ENCODE peak calls at places on chromosomes 7 and 10, in nine cellular contexts. Z is AG09309, Q is NB4, C is PC-9, R is SK-N-SH, O is brain microvascular endothelial cell, B is Calu3, U is astrocyte, F is HCT116. W is an unnamed sample.

GRCh38 chr7:90828601-90829000 is 232.5 kb downstream of the CDK14 start:
- DNase-seq in F (no peak), O (no peak), C (no peak), U (peak; percentile 34), Q (peak; percentile 7), B (no peak), Z (no peak), R (no peak), W (no peak)

GRCh38 chr7:50822110-50822509 is 39.4 kb upstream of the GRB10 start:
- DNase-seq in C (no peak), F (no peak), Z (no peak), R (no peak), O (no peak), B (no peak), Q (no peak), U (no peak), W (no peak)

GRCh38 chr10:122279725-122280141 is 8.6 kb downstream of the BTBD16 start:
- DNase-seq in Q (peak; percentile 48), Z (no peak), F (peak; percentile 70), U (peak; percentile 17), B (peak; percentile 57), O (peak; percentile 70), C (peak; percentile 64), R (peak; percentile 43), W (peak; percentile 76)

GRCh38 chr7:119838444-119838843 is 434.5 kb upstream of the KCND2 start:
- DNase-seq in F (no peak), O (no peak), Q (no peak), B (no peak), Z (no peak), R (no peak), U (no peak), C (no peak), W (no peak)

GRCh38 chr10:70458329-70459060 is 17.0 kb upstream of the NODAL start:
- DNase-seq in B (peak; percentile 79), Q (peak; percentile 83), C (peak; percentile 82), O (peak; percentile 71), R (peak; percentile 92), U (peak; percentile 68), F (no peak), Z (peak; percentile 24), W (peak; percentile 64)

GRCh38 chr10:95201736-95202135 is 7.7 kb downstream of the ACSM6 start:
- DNase-seq in Z (no peak), F (peak; percentile 46), U (peak; percentile 38), Q (no peak), R (no peak), B (peak; percentile 5), C (peak; percentile 49), O (peak; percentile 21), W (no peak)

GRCh38 chr7:148735141-148735540 is 36.4 kb downstream of the CUL1 start:
- DNase-seq in R (no peak), B (no peak), F (no peak), O (no peak), C (no peak), Z (no peak), Q (no peak), U (no peak), W (no peak)

GRCh38 chr10:131006458-131007256 is 304.9 kb downstream of the TCERG1L start:
- DNase-seq in Z (no peak), R (no peak), U (no peak), F (no peak), B (no peak), O (no peak), C (no peak), Q (no peak), W (no peak)

GRCh38 chr10:18713077-18713476 is 53.8 kb downstream of the ARL5B start:
- DNase-seq in F (no peak), Q (peak; percentile 68), O (peak; percentile 63), U (peak; percentile 98), R (no peak), B (peak; percentile 40), Z (peak; percentile 89), C (peak; percentile 22), W (no peak)

GRCh38 chr7:115153770-115154468 is 232.0 kb downstream of the MDFIC start:
- DNase-seq in C (no peak), U (no peak), F (no peak), B (no peak), Z (no peak), O (no peak), R (no peak), Q (no peak), W (no peak)

GRCh38 chr10:18479502-18479901 is 171.9 kb downstream of the NSUN6 start:
- DNase-seq in Z (no peak), U (no peak), R (no peak), Q (no peak), C (no peak), B (no peak), F (no peak), O (no peak), W (no peak)

GRCh38 chr7:134632937-134633540 is 13.6 kb upstream of the BPGM start:
- DNase-seq in U (peak; percentile 32), C (peak; percentile 32), O (peak; percentile 47), Q (peak; percentile 64), B (peak; percentile 44), R (peak; percentile 34), F (peak; percentile 51), Z (no peak), W (no peak)

GRCh38 chr10:90289037-90289436 is 568.8 kb downstream of the HTR7 start:
- DNase-seq in C (no peak), B (no peak), O (peak; percentile 25), F (no peak), Q (no peak), R (no peak), U (peak; percentile 51), Z (no peak), W (no peak)

GRCh38 chr10:122475130-122475529 is 13.8 kb downstream of the HTRA1 start:
- DNase-seq in O (no peak), R (no peak), F (no peak), Q (no peak), B (no peak), C (no peak), Z (no peak), U (no peak), W (no peak)

GRCh38 chr10:12828736-12829135 is 172.8 kb downstream of the CCDC3 start:
- DNase-seq in U (no peak), O (no peak), Q (no peak), F (no peak), R (no peak), C (no peak), B (no peak), Z (no peak), W (no peak)

GRCh38 chr10:95304976-95305375 is 14.2 kb upstream of the PDLIM1 start:
- DNase-seq in B (no peak), C (no peak), U (no peak), Q (no peak), R (no peak), F (no peak), O (no peak), Z (no peak), W (no peak)

GRCh38 chr7:82534687-82535086 is 91.1 kb upstream of the CACNA2D1 start:
- DNase-seq in U (peak; percentile 48), Q (no peak), O (peak; percentile 49), F (peak; percentile 10), B (peak; percentile 18), C (peak; percentile 65), R (no peak), Z (no peak), W (no peak)

GRCh38 chr10:102641398-102641797 is 2.9 kb upstream of the TRIM8 start:
- DNase-seq in B (no peak), Q (no peak), C (no peak), U (no peak), Z (no peak), R (no peak), F (no peak), O (no peak), W (no peak)

GRCh38 chr7:86598311-86598710 is 45.4 kb upstream of the GRM3 start:
- DNase-seq in C (peak; percentile 37), U (no peak), B (peak; percentile 6), Q (peak; percentile 36), Z (no peak), O (no peak), F (no peak), R (peak; percentile 53), W (no peak)
- TF ChIP-seq CTCF in C (no peak), U (no peak), B (no peak), Q (peak; percentile 40), Z (no peak), O (peak; percentile 3), F (peak; percentile 58), R (peak; percentile 62), W (no peak)

GRCh38 chr7:2403718-2404648 is 572 bp downstream of the CHST12 start:
- DNase-seq in Z (no peak), Q (peak; percentile 60), C (peak; percentile 57), R (peak; percentile 84), O (peak; percentile 9), B (peak; percentile 67), U (no peak), F (no peak), W (peak; percentile 60)
- TF ChIP-seq CTCF in Z (peak; percentile 24), Q (no peak), C (peak; percentile 44), R (peak; percentile 36), O (peak; percentile 49), B (peak; percentile 16), U (no peak), F (no peak), W (peak; percentile 16)

DNA sequence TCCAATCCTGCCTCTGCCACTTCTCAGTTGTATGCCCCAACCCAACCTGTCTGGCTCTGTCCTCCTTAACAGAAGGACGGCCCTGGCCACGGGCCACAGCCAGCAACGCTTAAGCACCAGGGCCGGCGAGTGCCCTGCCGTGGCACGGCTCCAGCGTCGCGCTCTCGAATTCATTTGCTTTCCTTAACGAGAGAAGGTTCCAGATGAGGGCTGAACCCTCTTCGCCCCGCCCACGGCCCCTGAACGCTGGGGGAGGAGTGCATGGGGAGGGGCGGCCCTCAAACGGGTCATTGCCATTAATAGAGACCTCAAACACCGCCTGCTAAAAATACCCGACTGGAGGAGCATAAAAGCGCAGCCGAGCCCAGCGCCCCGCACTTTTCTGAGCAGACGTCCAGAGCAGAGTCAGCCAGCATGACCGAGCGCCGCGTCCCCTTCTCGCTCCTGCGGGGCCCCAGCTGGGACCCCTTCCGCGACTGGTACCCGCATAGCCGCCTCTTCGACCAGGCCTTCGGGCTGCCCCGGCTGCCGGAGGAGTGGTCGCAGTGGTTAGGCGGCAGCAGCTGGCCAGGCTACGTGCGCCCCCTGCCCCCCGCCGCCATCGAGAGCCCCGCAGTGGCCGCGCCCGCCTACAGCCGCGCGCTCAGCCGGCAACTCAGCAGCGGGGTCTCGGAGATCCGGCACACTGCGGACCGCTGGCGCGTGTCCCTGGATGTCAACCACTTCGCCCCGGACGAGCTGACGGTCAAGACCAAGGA is at the start of gene HSPB1:
- DNase-seq in O (peak; percentile 86), C (peak; percentile 83), U (peak; percentile 79), Q (peak; percentile 83), B (peak; percentile 50), F (peak; percentile 79), Z (no peak), R (peak; percentile 93), W (peak; percentile 77)
- TF ChIP-seq CTCF in O (no peak), C (no peak), U (no peak), Q (no peak), B (no peak), F (no peak), Z (no peak), R (peak; percentile 21), W (no peak)

DNA sequence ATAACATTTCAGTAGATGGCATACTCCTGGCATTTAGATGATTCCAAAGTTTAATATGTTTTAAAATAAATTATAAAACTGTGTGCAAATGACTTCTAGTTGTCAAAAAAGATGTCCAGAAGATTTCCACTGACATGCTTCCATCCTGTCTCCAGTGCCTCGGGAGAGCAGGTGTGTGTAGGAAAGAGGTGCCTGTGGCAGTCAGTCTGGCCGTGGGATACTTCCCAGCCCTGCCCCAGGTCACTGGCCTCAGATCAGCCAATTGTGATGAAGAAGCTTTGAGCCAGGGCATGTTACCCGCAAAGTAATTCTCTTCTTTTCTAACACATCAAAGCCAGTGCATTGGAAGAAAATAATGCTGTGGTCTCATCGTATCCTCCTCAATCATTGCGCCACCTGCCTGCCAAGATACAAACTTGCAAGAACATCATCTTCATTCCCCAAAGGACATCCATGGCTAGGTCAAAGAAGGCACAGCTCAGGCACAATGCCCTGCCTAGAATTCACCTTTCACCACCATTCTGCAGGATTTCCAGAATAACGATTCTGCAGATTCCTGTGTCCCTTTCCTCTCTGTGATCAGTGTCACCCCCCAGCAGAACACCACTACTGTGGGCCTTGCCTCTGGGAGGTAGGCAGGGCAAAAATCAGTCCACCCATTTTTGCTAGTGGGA is 6.3 kb upstream of the KCNMA1 start:
- DNase-seq in F (peak; percentile 49), R (peak; percentile 54), B (peak; percentile 57), C (peak; percentile 32), O (peak; percentile 43), U (peak; percentile 37), Q (peak; percentile 77), Z (no peak), W (peak; percentile 40)
- TF ChIP-seq CTCF in F (peak; percentile 70), R (peak; percentile 60), B (peak; percentile 67), C (peak; percentile 76), O (peak; percentile 77), U (peak; percentile 71), Q (peak; percentile 69), Z (peak; percentile 71), W (peak; percentile 69)

W was measured in glutamatergic neuron.